ENCODE peak calls at places on chromosomes 4 and X, in six cellular contexts. One of them, this sample, is unnamed.

GRCh38 chrX:119391279-119391678 is 7.9 kb upstream of the SLC25A43 start:
- ATAC-seq in HCT116: peak
- ATAC-seq in GM12878: peak
- ATAC-seq in K562: peak
- ATAC-seq in IMR-90: no peak
- ATAC-seq in heart left ventricle: no peak
- ATAC-seq in this sample: no peak

GRCh38 chr4:15942283-15942682 is 3.7 kb upstream of the FGFBP1 start:
- ATAC-seq in IMR-90: no peak
- ATAC-seq in K562: no peak
- ATAC-seq in HCT116: no peak
- ATAC-seq in GM12878: no peak
- ATAC-seq in heart left ventricle: no peak
- ATAC-seq in this sample: no peak

GRCh38 chr4:53547983-53548382 is 43.3 kb downstream of the LNX1 start:
- ATAC-seq in HCT116: no peak
- ATAC-seq in IMR-90: no peak
- ATAC-seq in GM12878: no peak
- ATAC-seq in K562: no peak
- ATAC-seq in heart left ventricle: peak
- ATAC-seq in this sample: no peak

GRCh38 chr4:21387683-21388082 is 560.9 kb downstream of the KCNIP4 start:
- ATAC-seq in GM12878: no peak
- ATAC-seq in heart left ventricle: no peak
- ATAC-seq in HCT116: no peak
- ATAC-seq in K562: no peak
- ATAC-seq in IMR-90: no peak
- ATAC-seq in this sample: no peak

GRCh38 chr4:118920247-118920646 is 31.6 kb downstream of the SYNPO2 start:
- ATAC-seq in HCT116: no peak
- ATAC-seq in heart left ventricle: peak
- ATAC-seq in IMR-90: peak
- ATAC-seq in GM12878: no peak
- ATAC-seq in K562: no peak
- ATAC-seq in this sample: peak

GRCh38 chr4:114921790-114922581 is 191.4 kb downstream of the NDST4 start:
- ATAC-seq in IMR-90: no peak
- ATAC-seq in heart left ventricle: no peak
- ATAC-seq in K562: no peak
- ATAC-seq in HCT116: no peak
- ATAC-seq in GM12878: no peak
- ATAC-seq in this sample: no peak

GRCh38 chrX:119069128-119069527 is 3.7 kb upstream of the CT47C1 start:
- ATAC-seq in IMR-90: no peak
- ATAC-seq in HCT116: no peak
- ATAC-seq in K562: no peak
- ATAC-seq in GM12878: no peak
- ATAC-seq in heart left ventricle: no peak
- ATAC-seq in this sample: no peak

GRCh38 chr4:100042711-100043110 is 92.6 kb upstream of the H2AZ1 start:
- ATAC-seq in heart left ventricle: no peak
- ATAC-seq in K562: no peak
- ATAC-seq in IMR-90: no peak
- ATAC-seq in HCT116: no peak
- ATAC-seq in GM12878: no peak
- ATAC-seq in this sample: no peak

GRCh38 chr4:6334203-6334887 is 64.7 kb downstream of the WFS1 start:
- ATAC-seq in IMR-90: no peak
- ATAC-seq in GM12878: no peak
- ATAC-seq in K562: no peak
- ATAC-seq in heart left ventricle: no peak
- ATAC-seq in HCT116: no peak
- ATAC-seq in this sample: no peak

GRCh38 chrX:135295238-135295943 is 13.9 kb upstream of the ETDC start:
- ATAC-seq in GM12878: peak
- ATAC-seq in K562: no peak
- ATAC-seq in heart left ventricle: peak
- ATAC-seq in IMR-90: peak
- ATAC-seq in HCT116: no peak
- ATAC-seq in this sample: peak

GRCh38 chrX:15929231-15929630 is 74.6 kb upstream of the AP1S2 start:
- ATAC-seq in heart left ventricle: no peak
- ATAC-seq in IMR-90: no peak
- ATAC-seq in GM12878: no peak
- ATAC-seq in HCT116: no peak
- ATAC-seq in K562: no peak
- ATAC-seq in this sample: no peak

GRCh38 chr4:182922551-182923284 is 5.5 kb upstream of the DCTD start:
- ATAC-seq in HCT116: no peak
- ATAC-seq in IMR-90: peak
- ATAC-seq in K562: no peak
- ATAC-seq in GM12878: no peak
- ATAC-seq in heart left ventricle: no peak
- ATAC-seq in this sample: no peak

GRCh38 chrX:52263417-52263816 is 78.7 kb downstream of the MAGED4 start:
- ATAC-seq in heart left ventricle: no peak
- ATAC-seq in HCT116: no peak
- ATAC-seq in GM12878: no peak
- ATAC-seq in K562: no peak
- ATAC-seq in IMR-90: no peak
- ATAC-seq in this sample: no peak

GRCh38 chr4:89334311-89334710 is 26.7 kb upstream of the GPRIN3 start:
- ATAC-seq in heart left ventricle: no peak
- ATAC-seq in K562: no peak
- ATAC-seq in HCT116: no peak
- ATAC-seq in IMR-90: no peak
- ATAC-seq in GM12878: no peak
- ATAC-seq in this sample: no peak

GRCh38 chrX:131634900-131635299 is 91.0 kb downstream of the OR13H1 start:
- ATAC-seq in HCT116: no peak
- ATAC-seq in heart left ventricle: no peak
- ATAC-seq in GM12878: peak
- ATAC-seq in K562: no peak
- ATAC-seq in IMR-90: no peak
- ATAC-seq in this sample: no peak

GRCh38 chrX:49120104-49120503 is 3.4 kb downstream of the GPKOW start:
- ATAC-seq in heart left ventricle: no peak
- ATAC-seq in GM12878: no peak
- ATAC-seq in K562: no peak
- ATAC-seq in IMR-90: no peak
- ATAC-seq in HCT116: no peak
- ATAC-seq in this sample: no peak

GRCh38 chrX:118502121-118502794 is 6.6 kb downstream of the DOCK11 start:
- ATAC-seq in GM12878: no peak
- ATAC-seq in HCT116: no peak
- ATAC-seq in heart left ventricle: no peak
- ATAC-seq in K562: peak
- ATAC-seq in IMR-90: no peak
- ATAC-seq in this sample: no peak

GRCh38 chr4:152010680-152011079 is 249.9 kb upstream of the GATB start:
- ATAC-seq in GM12878: no peak
- ATAC-seq in HCT116: no peak
- ATAC-seq in IMR-90: no peak
- ATAC-seq in K562: no peak
- ATAC-seq in heart left ventricle: no peak
- ATAC-seq in this sample: no peak

GRCh38 chrX:123219916-123220315 is 35.8 kb downstream of the GRIA3 start:
- ATAC-seq in K562: no peak
- ATAC-seq in heart left ventricle: peak
- ATAC-seq in HCT116: no peak
- ATAC-seq in GM12878: no peak
- ATAC-seq in IMR-90: no peak
- ATAC-seq in this sample: no peak

GRCh38 chr4:137075586-137075985 is 456.7 kb downstream of the PCDH18 start:
- ATAC-seq in IMR-90: no peak
- ATAC-seq in HCT116: no peak
- ATAC-seq in K562: no peak
- ATAC-seq in heart left ventricle: no peak
- ATAC-seq in GM12878: no peak
- ATAC-seq in this sample: no peak

GRCh38 chr4:16197842-16198241 is 28.4 kb downstream of the TAPT1 start:
- ATAC-seq in IMR-90: no peak
- ATAC-seq in HCT116: no peak
- ATAC-seq in heart left ventricle: no peak
- ATAC-seq in GM12878: no peak
- ATAC-seq in K562: no peak
- ATAC-seq in this sample: no peak

GRCh38 chr4:113899260-113900177 is 79.9 kb downstream of the ARSJ start:
- ATAC-seq in GM12878: peak
- ATAC-seq in HCT116: no peak
- ATAC-seq in IMR-90: no peak
- ATAC-seq in K562: no peak
- ATAC-seq in heart left ventricle: no peak
- ATAC-seq in this sample: no peak

GRCh38 chr4:165330071-165330470 is 2.6 kb downstream of the MSMO1 start:
- ATAC-seq in IMR-90: no peak
- ATAC-seq in heart left ventricle: no peak
- ATAC-seq in K562: no peak
- ATAC-seq in HCT116: no peak
- ATAC-seq in GM12878: no peak
- ATAC-seq in this sample: no peak

GRCh38 chrX:138858438-138858837 is 146.9 kb upstream of the FGF13 start:
- ATAC-seq in IMR-90: no peak
- ATAC-seq in GM12878: no peak
- ATAC-seq in K562: peak
- ATAC-seq in HCT116: no peak
- ATAC-seq in heart left ventricle: no peak
- ATAC-seq in this sample: no peak

GRCh38 chr4:168678751-168679366 is 182.0 kb downstream of the PALLD start:
- ATAC-seq in HCT116: no peak
- ATAC-seq in GM12878: no peak
- ATAC-seq in K562: no peak
- ATAC-seq in heart left ventricle: peak
- ATAC-seq in IMR-90: no peak
- ATAC-seq in this sample: no peak

GRCh38 chrX:42108140-42108503 is 184.8 kb upstream of the CASK start:
- ATAC-seq in GM12878: no peak
- ATAC-seq in K562: no peak
- ATAC-seq in HCT116: no peak
- ATAC-seq in IMR-90: no peak
- ATAC-seq in heart left ventricle: no peak
- ATAC-seq in this sample: no peak

GRCh38 chrX:128906753-128907152 is 616.5 kb downstream of the SMARCA1 start:
- ATAC-seq in HCT116: no peak
- ATAC-seq in K562: no peak
- ATAC-seq in GM12878: no peak
- ATAC-seq in IMR-90: no peak
- ATAC-seq in heart left ventricle: no peak
- ATAC-seq in this sample: no peak

GRCh38 chr4:145533011-145533410 is 51.4 kb downstream of the SMAD1 start:
- ATAC-seq in HCT116: no peak
- ATAC-seq in heart left ventricle: peak
- ATAC-seq in GM12878: no peak
- ATAC-seq in K562: no peak
- ATAC-seq in IMR-90: no peak
- ATAC-seq in this sample: no peak

GRCh38 chr4:109682875-109683274 is 20.4 kb downstream of the CASP6 start:
- ATAC-seq in K562: no peak
- ATAC-seq in IMR-90: no peak
- ATAC-seq in HCT116: no peak
- ATAC-seq in GM12878: no peak
- ATAC-seq in heart left ventricle: no peak
- ATAC-seq in this sample: no peak

GRCh38 chr4:15636818-15637217 is 18.3 kb downstream of the FBXL5 start:
- ATAC-seq in IMR-90: no peak
- ATAC-seq in K562: no peak
- ATAC-seq in heart left ventricle: no peak
- ATAC-seq in GM12878: no peak
- ATAC-seq in HCT116: no peak
- ATAC-seq in this sample: no peak

GRCh38 chr4:56575820-56576429 is 70.3 kb downstream of the ARL9 start:
- ATAC-seq in heart left ventricle: no peak
- ATAC-seq in K562: peak
- ATAC-seq in IMR-90: peak
- ATAC-seq in GM12878: no peak
- ATAC-seq in HCT116: peak
- ATAC-seq in this sample: no peak

GRCh38 chr4:5758741-5759140 is 47.7 kb downstream of the EVC start:
- ATAC-seq in IMR-90: peak
- ATAC-seq in heart left ventricle: no peak
- ATAC-seq in HCT116: peak
- ATAC-seq in K562: no peak
- ATAC-seq in GM12878: peak
- ATAC-seq in this sample: no peak

GRCh38 chrX:65894138-65894537 is 145.7 kb downstream of the VSIG4 start:
- ATAC-seq in K562: peak
- ATAC-seq in heart left ventricle: no peak
- ATAC-seq in HCT116: peak
- ATAC-seq in IMR-90: no peak
- ATAC-seq in GM12878: no peak
- ATAC-seq in this sample: no peak

GRCh38 chr4:98113005-98113404 is 30.3 kb downstream of the STPG2 start:
- ATAC-seq in heart left ventricle: peak
- ATAC-seq in IMR-90: peak
- ATAC-seq in GM12878: peak
- ATAC-seq in HCT116: peak
- ATAC-seq in K562: peak
- ATAC-seq in this sample: no peak

GRCh38 chrX:21375795-21376069 is 1.5 kb downstream of the CNKSR2 start:
- ATAC-seq in K562: no peak
- ATAC-seq in heart left ventricle: no peak
- ATAC-seq in IMR-90: no peak
- ATAC-seq in HCT116: no peak
- ATAC-seq in GM12878: no peak
- ATAC-seq in this sample: no peak

GRCh38 chr4:26141916-26142638 is 178.7 kb upstream of the RBPJ start:
- ATAC-seq in IMR-90: peak
- ATAC-seq in GM12878: peak
- ATAC-seq in K562: no peak
- ATAC-seq in HCT116: no peak
- ATAC-seq in heart left ventricle: peak
- ATAC-seq in this sample: peak
- H3K27ac ChIP-seq in IMR-90: peak
- H3K27ac ChIP-seq in GM12878: no peak
- H3K27ac ChIP-seq in K562: no peak
- H3K27ac ChIP-seq in HCT116: no peak
- H3K27ac ChIP-seq in heart left ventricle: no peak
- H3K27ac ChIP-seq in this sample: peak

GRCh38 chrX:11543249-11543648 is 122.5 kb downstream of the ARHGAP6 start:
- ATAC-seq in heart left ventricle: no peak
- ATAC-seq in HCT116: no peak
- ATAC-seq in GM12878: peak
- ATAC-seq in IMR-90: no peak
- ATAC-seq in K562: peak
- ATAC-seq in this sample: no peak
- TF ChIP-seq CTCF in heart left ventricle: no peak
- TF ChIP-seq CTCF in HCT116: peak
- TF ChIP-seq CTCF in GM12878: peak
- TF ChIP-seq CTCF in IMR-90: no peak
- TF ChIP-seq CTCF in K562: peak
- TF ChIP-seq CTCF in this sample: no peak

GRCh38 chrX:108091266-108091877 is at the start of the genes ATG4A and PSMD10:
- ATAC-seq in heart left ventricle: peak
- ATAC-seq in HCT116: peak
- ATAC-seq in GM12878: peak
- ATAC-seq in IMR-90: peak
- ATAC-seq in K562: peak
- ATAC-seq in this sample: peak
- TF ChIP-seq POLR2A in heart left ventricle: peak
- TF ChIP-seq POLR2A in HCT116: no peak
- TF ChIP-seq POLR2A in GM12878: peak
- TF ChIP-seq POLR2A in IMR-90: peak
- TF ChIP-seq POLR2A in K562: peak
- TF ChIP-seq POLR2A in this sample: peak

GRCh38 chr4:74314944-74315343 is 6.7 kb downstream of the EPGN start:
- ATAC-seq in heart left ventricle: no peak
- ATAC-seq in IMR-90: no peak
- ATAC-seq in GM12878: peak
- ATAC-seq in K562: no peak
- ATAC-seq in HCT116: no peak
- ATAC-seq in this sample: no peak
- H3K27ac ChIP-seq in heart left ventricle: no peak
- H3K27ac ChIP-seq in IMR-90: no peak
- H3K27ac ChIP-seq in GM12878: no peak
- H3K27ac ChIP-seq in K562: no peak
- H3K27ac ChIP-seq in HCT116: no peak
- H3K27ac ChIP-seq in this sample: no peak